ENCODE peak calls at places on chromosomes 12 and 14, in eight cellular contexts. L, C, Y, Q, T, Z, M and I are unnamed samples.

GRCh38 chr12:82797480-82797879 is 110.8 kb downstream of the TMTC2 start:
- DNase-seq in M (no peak), Y (no peak), C (no peak), T (no peak), Z (no peak), L (no peak), Q (no peak), I (no peak)

GRCh38 chr12:88558341-88558867 is 21.9 kb downstream of the KITLG start:
- DNase-seq in Y (no peak), T (no peak), Z (no peak), C (no peak), L (no peak), M (no peak), Q (no peak), I (no peak)

GRCh38 chr12:15599266-15600037 is 189.7 kb downstream of the EPS8 start:
- DNase-seq in M (peak; percentile 13), C (peak; percentile 17), Z (no peak), Q (no peak), T (no peak), Y (no peak), L (peak; percentile 78), I (no peak)

GRCh38 chr12:96210376-96211055 is 16.3 kb downstream of the ELK3 start:
- DNase-seq in Y (no peak), L (no peak), Q (no peak), Z (no peak), C (no peak), M (no peak), T (no peak), I (no peak)

GRCh38 chr12:121668750-121669524 is 517 bp downstream of the MORN3 start:
- DNase-seq in M (peak; percentile 63), C (peak; percentile 34), Q (no peak), T (no peak), L (no peak), Z (no peak), Y (peak; percentile 78), I (no peak)

GRCh38 chr12:56716933-56717880 is 7.9 kb downstream of the NACA start:
- DNase-seq in Q (no peak), Z (peak; percentile 15), C (no peak), L (no peak), Y (no peak), M (no peak), T (no peak), I (no peak)

GRCh38 chr12:92866418-92866817 is 62.7 kb downstream of the EEA1 start:
- DNase-seq in C (no peak), Q (no peak), T (no peak), L (no peak), Z (no peak), Y (no peak), M (no peak), I (no peak)

GRCh38 chr12:20350495-20350894 is 17.8 kb upstream of the PDE3A start:
- DNase-seq in L (no peak), Q (no peak), Y (no peak), T (no peak), Z (no peak), M (no peak), C (no peak), I (no peak)

GRCh38 chr12:94977766-94978468 is 25.6 kb downstream of the NDUFA12 start:
- DNase-seq in M (no peak), Y (no peak), C (no peak), L (no peak), T (no peak), Q (no peak), Z (no peak), I (no peak)

GRCh38 chr14:71855399-71856036 is 76.7 kb upstream of the RGS6 start:
- DNase-seq in Q (peak; percentile 57), C (peak; percentile 44), T (no peak), M (peak; percentile 86), Z (peak; percentile 76), L (peak; percentile 50), Y (peak; percentile 83), I (no peak)

GRCh38 chr14:65847065-65847847 is 434.7 kb downstream of the FUT8 start:
- DNase-seq in C (peak; percentile 21), Z (no peak), Y (no peak), M (no peak), Q (no peak), L (no peak), T (no peak), I (no peak)

GRCh38 chr12:70815866-70816470 is 104.6 kb downstream of the PTPRR start:
- DNase-seq in C (no peak), L (no peak), Y (no peak), M (no peak), Z (no peak), T (no peak), Q (no peak), I (no peak)

GRCh38 chr14:68771631-68772030 is 21.2 kb downstream of the ZFP36L1 start:
- DNase-seq in L (no peak), Q (peak; percentile 56), Y (no peak), C (no peak), T (peak; percentile 63), Z (no peak), M (no peak), I (no peak)

GRCh38 chr12:124920353-124920935 is 6.0 kb upstream of the UBC start:
- DNase-seq in Q (no peak), T (no peak), M (no peak), C (no peak), L (no peak), Z (no peak), Y (no peak), I (no peak)

GRCh38 chr12:124152733-124153132 is 142.2 kb upstream of the RFLNA start:
- DNase-seq in Z (no peak), T (no peak), M (no peak), C (no peak), L (peak; percentile 21), Y (no peak), Q (no peak), I (no peak)

GRCh38 chr12:60123443-60124000 is 527.7 kb downstream of the SLC16A7 start:
- DNase-seq in T (no peak), Z (no peak), Q (no peak), L (no peak), C (no peak), M (no peak), Y (no peak), I (no peak)

GRCh38 chr12:120748242-120748641 is 22.6 kb downstream of the ACADS start:
- DNase-seq in Y (no peak), M (no peak), L (no peak), C (no peak), Q (no peak), Z (no peak), T (no peak), I (no peak)

GRCh38 chr14:59265808-59266207 is 77.3 kb downstream of the DAAM1 start:
- DNase-seq in M (no peak), Y (no peak), C (no peak), Q (no peak), L (no peak), T (no peak), Z (no peak), I (no peak)

GRCh38 chr14:32230181-32230580 is 27.1 kb upstream of the RNU6-8 start:
- DNase-seq in Q (no peak), C (no peak), L (no peak), T (no peak), Y (no peak), M (no peak), Z (no peak), I (no peak)

GRCh38 chr12:553216-554000 is 93.7 kb downstream of the B4GALNT3 start:
- DNase-seq in C (no peak), Q (no peak), Y (no peak), T (no peak), L (peak; percentile 24), M (no peak), Z (no peak), I (no peak)

GRCh38 chr12:80268924-80269749 is 169.8 kb downstream of the OTOGL start:
- DNase-seq in C (no peak), Y (no peak), T (no peak), Q (no peak), M (no peak), L (peak; percentile 75), Z (no peak), I (no peak)

GRCh38 chr14:38073641-38074040 is 134.1 kb upstream of the SSTR1 start:
- DNase-seq in L (peak; percentile 30), Z (no peak), Y (no peak), T (no peak), C (no peak), Q (no peak), M (no peak), I (no peak)

GRCh38 chr12:45502481-45502880 is 227.0 kb upstream of the ARID2 start:
- DNase-seq in M (no peak), L (no peak), Y (no peak), T (no peak), Z (no peak), Q (no peak), C (no peak), I (no peak)

GRCh38 chr12:39505025-39505424 is 62.1 kb upstream of the KIF21A start:
- DNase-seq in C (no peak), M (peak; percentile 28), T (no peak), Y (no peak), L (no peak), Q (no peak), Z (no peak), I (no peak)

GRCh38 chr12:102300824-102301461 is 103.3 kb upstream of the PMCH start:
- DNase-seq in L (peak; percentile 29), Y (no peak), Z (no peak), Q (no peak), T (no peak), C (peak; percentile 44), M (peak; percentile 38), I (no peak)
- TF ChIP-seq CTCF in L (peak; percentile 42), Y (peak; percentile 46), Z (peak; percentile 21), Q (peak; percentile 15), T (no peak), C (peak; percentile 73), M (no peak), I (peak; percentile 47)

GRCh38 chr12:48536602-48537001 is 11.2 kb downstream of the OR8S1 start:
- DNase-seq in Z (no peak), C (no peak), Q (no peak), T (no peak), Y (no peak), M (no peak), L (no peak), I (no peak)

GRCh38 chr12:48542300-48542928 is 17.0 kb downstream of the OR8S1 start:
- DNase-seq in Q (no peak), C (peak; percentile 10), Y (peak; percentile 36), L (peak; percentile 2), Z (no peak), M (peak; percentile 60), T (no peak), I (no peak)
- TF ChIP-seq CTCF in Q (peak; percentile 55), C (peak; percentile 32), Y (peak; percentile 73), L (peak; percentile 75), Z (peak; percentile 24), M (peak; percentile 29), T (no peak), I (peak; percentile 68)

GRCh38 chr12:66087365-66087943 is 43.1 kb downstream of the LLPH start:
- DNase-seq in Z (no peak), T (peak; percentile 71), M (peak; percentile 72), Q (peak; percentile 49), L (peak; percentile 50), Y (peak; percentile 48), C (peak; percentile 71), I (no peak)
- TF ChIP-seq CTCF in Z (peak; percentile 65), T (peak; percentile 66), M (peak; percentile 68), Q (peak; percentile 81), L (peak; percentile 79), Y (peak; percentile 84), C (peak; percentile 74), I (peak; percentile 87)

DNA sequence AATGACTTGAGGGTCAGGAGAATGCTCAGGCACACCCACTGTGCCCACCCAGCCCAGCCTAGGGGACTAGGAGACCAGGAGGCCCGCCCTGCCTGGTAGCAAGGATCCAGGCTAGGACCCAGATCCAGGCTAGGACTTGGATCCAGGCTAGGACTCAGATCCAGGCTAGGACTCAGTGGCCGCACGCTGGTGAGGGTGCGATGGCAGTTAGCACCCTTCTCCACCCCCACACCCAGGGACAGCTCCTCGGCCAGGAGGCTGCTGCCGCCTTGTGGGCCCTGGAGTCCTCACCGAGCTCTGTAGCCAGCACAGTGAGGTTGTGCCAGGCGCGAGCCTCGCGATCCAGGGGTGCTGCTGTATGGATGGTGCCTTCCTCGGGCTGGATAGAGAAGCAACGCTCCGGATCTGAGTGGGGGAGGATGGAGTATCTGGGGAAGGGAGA is 5.1 kb downstream of the CDH24 start:
- DNase-seq in Y (peak; percentile 49), M (no peak), Z (no peak), T (no peak), C (no peak), Q (no peak), L (no peak), I (no peak)
- TF ChIP-seq CTCF in Y (peak; percentile 40), M (no peak), Z (no peak), T (no peak), C (no peak), Q (peak; percentile 52), L (peak; percentile 14), I (no peak)